ENCODE peak calls at places on chromosomes 3 and 15, in ten cellular contexts. One of them, this sample, is unnamed.

GRCh38 chr3:165855581-165855980 is 18.4 kb upstream of the BCHE start:
- DNase-seq in ovary: no peak
- DNase-seq in HCT116: no peak
- DNase-seq in tibial artery: no peak
- DNase-seq in lower lobe of right lung: no peak
- DNase-seq in small intestine: no peak
- DNase-seq in thoracic aorta: no peak
- DNase-seq in mucosa of descending colon: no peak
- DNase-seq in AG09309: no peak
- DNase-seq in lower leg skin: no peak
- DNase-seq in this sample: peak

GRCh38 chr15:92097473-92098178 is 244.1 kb downstream of the SLCO3A1 start:
- DNase-seq in ovary: no peak
- DNase-seq in HCT116: peak
- DNase-seq in tibial artery: no peak
- DNase-seq in lower lobe of right lung: no peak
- DNase-seq in small intestine: peak
- DNase-seq in thoracic aorta: no peak
- DNase-seq in mucosa of descending colon: peak
- DNase-seq in AG09309: no peak
- DNase-seq in lower leg skin: no peak
- DNase-seq in this sample: peak

GRCh38 chr15:100731259-100732156 is 129.1 kb downstream of the ASB7 start:
- DNase-seq in ovary: no peak
- DNase-seq in HCT116: no peak
- DNase-seq in tibial artery: no peak
- DNase-seq in lower lobe of right lung: no peak
- DNase-seq in small intestine: no peak
- DNase-seq in thoracic aorta: no peak
- DNase-seq in mucosa of descending colon: no peak
- DNase-seq in AG09309: no peak
- DNase-seq in lower leg skin: no peak
- DNase-seq in this sample: no peak

GRCh38 chr3:42572278-42572677 is 9.5 kb downstream of the SEC22C start:
- DNase-seq in ovary: no peak
- DNase-seq in HCT116: peak
- DNase-seq in tibial artery: no peak
- DNase-seq in lower lobe of right lung: no peak
- DNase-seq in small intestine: peak
- DNase-seq in thoracic aorta: no peak
- DNase-seq in mucosa of descending colon: no peak
- DNase-seq in AG09309: no peak
- DNase-seq in lower leg skin: no peak
- DNase-seq in this sample: peak

GRCh38 chr3:13365390-13366379 is 54.4 kb downstream of the NUP210 start:
- DNase-seq in ovary: no peak
- DNase-seq in HCT116: no peak
- DNase-seq in tibial artery: no peak
- DNase-seq in lower lobe of right lung: no peak
- DNase-seq in small intestine: no peak
- DNase-seq in thoracic aorta: no peak
- DNase-seq in mucosa of descending colon: no peak
- DNase-seq in AG09309: no peak
- DNase-seq in lower leg skin: no peak
- DNase-seq in this sample: no peak

GRCh38 chr3:185406127-185406620 is 43.2 kb downstream of the MAP3K13 start:
- DNase-seq in ovary: no peak
- DNase-seq in HCT116: no peak
- DNase-seq in tibial artery: no peak
- DNase-seq in lower lobe of right lung: no peak
- DNase-seq in small intestine: no peak
- DNase-seq in thoracic aorta: no peak
- DNase-seq in mucosa of descending colon: no peak
- DNase-seq in AG09309: no peak
- DNase-seq in lower leg skin: no peak
- DNase-seq in this sample: no peak

GRCh38 chr3:125602752-125603649 is 7.7 kb upstream of the OSBPL11 start:
- DNase-seq in ovary: no peak
- DNase-seq in HCT116: peak
- DNase-seq in tibial artery: no peak
- DNase-seq in lower lobe of right lung: no peak
- DNase-seq in small intestine: no peak
- DNase-seq in thoracic aorta: no peak
- DNase-seq in mucosa of descending colon: no peak
- DNase-seq in AG09309: peak
- DNase-seq in lower leg skin: no peak
- DNase-seq in this sample: peak

GRCh38 chr3:47652142-47652541 is 73.5 kb upstream of the CSPG5 start:
- DNase-seq in ovary: no peak
- DNase-seq in HCT116: no peak
- DNase-seq in tibial artery: no peak
- DNase-seq in lower lobe of right lung: no peak
- DNase-seq in small intestine: no peak
- DNase-seq in thoracic aorta: no peak
- DNase-seq in mucosa of descending colon: no peak
- DNase-seq in AG09309: no peak
- DNase-seq in lower leg skin: no peak
- DNase-seq in this sample: no peak

GRCh38 chr15:68807249-68807648 is 13.4 kb downstream of the ANP32A start:
- DNase-seq in ovary: no peak
- DNase-seq in HCT116: no peak
- DNase-seq in tibial artery: no peak
- DNase-seq in lower lobe of right lung: no peak
- DNase-seq in small intestine: no peak
- DNase-seq in thoracic aorta: no peak
- DNase-seq in mucosa of descending colon: no peak
- DNase-seq in AG09309: no peak
- DNase-seq in lower leg skin: no peak
- DNase-seq in this sample: no peak

GRCh38 chr15:68808091-68808490 is 12.6 kb downstream of the ANP32A start:
- DNase-seq in ovary: no peak
- DNase-seq in HCT116: no peak
- DNase-seq in tibial artery: no peak
- DNase-seq in lower lobe of right lung: no peak
- DNase-seq in small intestine: no peak
- DNase-seq in thoracic aorta: no peak
- DNase-seq in mucosa of descending colon: no peak
- DNase-seq in AG09309: no peak
- DNase-seq in lower leg skin: no peak
- DNase-seq in this sample: no peak

GRCh38 chr15:68812069-68812468 is 8.6 kb downstream of the ANP32A start:
- DNase-seq in ovary: no peak
- DNase-seq in HCT116: no peak
- DNase-seq in tibial artery: no peak
- DNase-seq in lower lobe of right lung: no peak
- DNase-seq in small intestine: no peak
- DNase-seq in thoracic aorta: no peak
- DNase-seq in mucosa of descending colon: no peak
- DNase-seq in AG09309: no peak
- DNase-seq in lower leg skin: no peak
- DNase-seq in this sample: no peak

GRCh38 chr15:68808770-68809169 is 11.9 kb downstream of the ANP32A start:
- DNase-seq in ovary: no peak
- DNase-seq in HCT116: no peak
- DNase-seq in tibial artery: no peak
- DNase-seq in lower lobe of right lung: no peak
- DNase-seq in small intestine: no peak
- DNase-seq in thoracic aorta: no peak
- DNase-seq in mucosa of descending colon: no peak
- DNase-seq in AG09309: no peak
- DNase-seq in lower leg skin: no peak
- DNase-seq in this sample: no peak

GRCh38 chr15:68809517-68809916 is 11.2 kb downstream of the ANP32A start:
- DNase-seq in ovary: no peak
- DNase-seq in HCT116: no peak
- DNase-seq in tibial artery: no peak
- DNase-seq in lower lobe of right lung: no peak
- DNase-seq in small intestine: no peak
- DNase-seq in thoracic aorta: no peak
- DNase-seq in mucosa of descending colon: no peak
- DNase-seq in AG09309: no peak
- DNase-seq in lower leg skin: no peak
- DNase-seq in this sample: no peak
- H3K4me3 ChIP-seq in ovary: no peak
- H3K4me3 ChIP-seq in HCT116: no peak
- H3K4me3 ChIP-seq in tibial artery: no peak
- H3K4me3 ChIP-seq in lower lobe of right lung: no peak
- H3K4me3 ChIP-seq in small intestine: no peak
- H3K4me3 ChIP-seq in thoracic aorta: no peak
- H3K4me3 ChIP-seq in mucosa of descending colon: no peak
- H3K4me3 ChIP-seq in AG09309: no peak
- H3K4me3 ChIP-seq in lower leg skin: no peak
- H3K4me3 ChIP-seq in this sample: no peak

DNA sequence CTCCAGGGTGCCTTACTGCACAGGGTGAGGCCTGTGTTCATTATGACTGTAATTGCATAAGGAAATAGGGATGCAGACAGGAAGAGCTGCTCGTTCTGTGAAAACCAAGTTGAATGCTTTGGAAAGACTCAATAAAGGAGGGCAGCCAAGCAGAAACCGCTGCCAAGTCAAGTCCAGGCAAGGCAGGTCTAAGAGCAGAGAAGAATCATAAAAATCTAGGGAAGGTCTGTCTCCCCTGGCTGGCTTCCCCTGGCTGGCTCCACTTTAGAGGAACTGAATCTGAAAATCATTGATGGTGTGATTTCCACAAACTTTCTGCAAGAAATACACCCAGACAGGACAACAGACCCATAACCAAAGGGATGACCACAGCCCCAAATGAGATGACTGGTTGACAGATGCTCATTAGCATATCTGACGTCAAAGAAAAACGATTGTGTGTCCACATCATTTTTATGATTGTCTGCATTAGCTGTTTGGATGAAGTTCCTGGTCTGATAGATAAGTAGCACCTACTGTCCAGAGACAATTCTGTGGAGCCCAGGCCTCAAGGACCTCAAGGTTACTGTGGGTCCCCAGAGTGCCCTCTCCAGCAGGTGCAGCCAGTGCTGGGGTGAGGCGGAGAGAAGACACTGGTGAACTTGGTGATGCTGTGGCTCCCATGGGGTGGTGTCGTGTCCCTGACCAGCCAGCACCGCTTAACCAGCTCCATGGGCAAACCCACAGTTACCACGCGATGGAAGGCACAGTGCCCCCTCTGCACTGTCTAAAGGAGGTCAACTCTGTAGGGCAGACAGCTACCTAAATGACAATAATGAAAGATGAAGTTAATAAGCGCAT is 127.5 kb downstream of the NSMCE3 start:
- DNase-seq in ovary: no peak
- DNase-seq in HCT116: no peak
- DNase-seq in tibial artery: no peak
- DNase-seq in lower lobe of right lung: no peak
- DNase-seq in small intestine: no peak
- DNase-seq in thoracic aorta: no peak
- DNase-seq in mucosa of descending colon: no peak
- DNase-seq in AG09309: no peak
- DNase-seq in lower leg skin: no peak
- DNase-seq in this sample: no peak
- H3K4me3 ChIP-seq in ovary: no peak
- H3K4me3 ChIP-seq in HCT116: no peak
- H3K4me3 ChIP-seq in tibial artery: no peak
- H3K4me3 ChIP-seq in lower lobe of right lung: no peak
- H3K4me3 ChIP-seq in small intestine: no peak
- H3K4me3 ChIP-seq in thoracic aorta: no peak
- H3K4me3 ChIP-seq in mucosa of descending colon: no peak
- H3K4me3 ChIP-seq in AG09309: no peak
- H3K4me3 ChIP-seq in lower leg skin: no peak
- H3K4me3 ChIP-seq in this sample: no peak

GRCh38 chr3:66497288-66497972 is 3.4 kb downstream of the LRIG1 start:
- DNase-seq in ovary: no peak
- DNase-seq in HCT116: no peak
- DNase-seq in tibial artery: no peak
- DNase-seq in lower lobe of right lung: no peak
- DNase-seq in small intestine: peak
- DNase-seq in thoracic aorta: no peak
- DNase-seq in mucosa of descending colon: no peak
- DNase-seq in AG09309: no peak
- DNase-seq in lower leg skin: no peak
- DNase-seq in this sample: no peak
- H3K4me3 ChIP-seq in ovary: no peak
- H3K4me3 ChIP-seq in HCT116: no peak
- H3K4me3 ChIP-seq in tibial artery: peak
- H3K4me3 ChIP-seq in lower lobe of right lung: peak
- H3K4me3 ChIP-seq in small intestine: no peak
- H3K4me3 ChIP-seq in thoracic aorta: peak
- H3K4me3 ChIP-seq in mucosa of descending colon: no peak
- H3K4me3 ChIP-seq in AG09309: no peak
- H3K4me3 ChIP-seq in lower leg skin: no peak
- H3K4me3 ChIP-seq in this sample: no peak

GRCh38 chr3:72818915-72819314 is 29.3 kb downstream of the SHQ1 start:
- DNase-seq in ovary: no peak
- DNase-seq in HCT116: no peak
- DNase-seq in tibial artery: peak
- DNase-seq in lower lobe of right lung: no peak
- DNase-seq in small intestine: peak
- DNase-seq in thoracic aorta: peak
- DNase-seq in mucosa of descending colon: no peak
- DNase-seq in AG09309: peak
- DNase-seq in lower leg skin: no peak
- DNase-seq in this sample: peak

GRCh38 chr3:72816843-72817485 is 31.3 kb downstream of the SHQ1 start:
- DNase-seq in ovary: no peak
- DNase-seq in HCT116: no peak
- DNase-seq in tibial artery: no peak
- DNase-seq in lower lobe of right lung: no peak
- DNase-seq in small intestine: no peak
- DNase-seq in thoracic aorta: no peak
- DNase-seq in mucosa of descending colon: no peak
- DNase-seq in AG09309: no peak
- DNase-seq in lower leg skin: no peak
- DNase-seq in this sample: no peak

GRCh38 chr3:72820405-72820804 is 27.8 kb downstream of the SHQ1 start:
- DNase-seq in ovary: peak
- DNase-seq in HCT116: no peak
- DNase-seq in tibial artery: no peak
- DNase-seq in lower lobe of right lung: no peak
- DNase-seq in small intestine: peak
- DNase-seq in thoracic aorta: no peak
- DNase-seq in mucosa of descending colon: no peak
- DNase-seq in AG09309: peak
- DNase-seq in lower leg skin: peak
- DNase-seq in this sample: peak

GRCh38 chr3:72818092-72818721 is 30.0 kb downstream of the SHQ1 start:
- DNase-seq in ovary: no peak
- DNase-seq in HCT116: peak
- DNase-seq in tibial artery: no peak
- DNase-seq in lower lobe of right lung: no peak
- DNase-seq in small intestine: peak
- DNase-seq in thoracic aorta: no peak
- DNase-seq in mucosa of descending colon: no peak
- DNase-seq in AG09309: no peak
- DNase-seq in lower leg skin: no peak
- DNase-seq in this sample: peak

DNA sequence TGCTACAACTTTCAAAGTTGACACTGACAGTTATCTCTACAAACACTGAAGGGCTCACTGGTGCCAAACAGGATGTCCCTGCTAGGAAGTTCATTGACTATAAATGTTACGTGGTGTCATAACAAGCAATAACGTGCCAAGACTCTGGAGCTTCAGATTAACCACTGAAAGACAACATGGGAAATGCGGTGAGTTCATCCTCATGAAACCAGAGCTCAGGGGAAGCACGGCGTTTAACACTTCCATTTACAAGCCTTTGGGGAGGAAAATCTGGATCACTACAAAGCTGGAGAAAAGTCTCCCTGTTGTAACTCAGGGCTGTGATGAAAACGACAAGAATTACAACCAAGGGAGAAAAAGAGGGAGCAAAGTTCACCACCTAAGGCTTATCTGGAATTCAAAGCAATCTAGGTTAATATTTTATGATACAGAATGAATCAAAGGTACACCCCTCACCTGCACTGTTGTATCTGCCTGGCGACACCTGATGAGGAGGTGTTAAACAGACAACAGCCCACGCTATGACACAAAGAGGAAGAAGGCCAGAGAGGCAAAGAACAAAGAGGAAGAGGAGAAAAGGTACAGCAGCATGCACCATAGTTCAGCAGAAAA is 27.0 kb downstream of the SHQ1 start:
- DNase-seq in ovary: no peak
- DNase-seq in HCT116: no peak
- DNase-seq in tibial artery: no peak
- DNase-seq in lower lobe of right lung: no peak
- DNase-seq in small intestine: peak
- DNase-seq in thoracic aorta: no peak
- DNase-seq in mucosa of descending colon: peak
- DNase-seq in AG09309: peak
- DNase-seq in lower leg skin: peak
- DNase-seq in this sample: peak
- H3K4me3 ChIP-seq in ovary: no peak
- H3K4me3 ChIP-seq in HCT116: no peak
- H3K4me3 ChIP-seq in tibial artery: no peak
- H3K4me3 ChIP-seq in lower lobe of right lung: no peak
- H3K4me3 ChIP-seq in small intestine: no peak
- H3K4me3 ChIP-seq in thoracic aorta: no peak
- H3K4me3 ChIP-seq in mucosa of descending colon: no peak
- H3K4me3 ChIP-seq in AG09309: no peak
- H3K4me3 ChIP-seq in lower leg skin: no peak
- H3K4me3 ChIP-seq in this sample: no peak

This sample was measured in cardiac fibroblast.